ENCODE peak calls at places on chromosomes 16 and 17, in four cellular contexts. P, R, T and B are unnamed samples. For H3K4me1 and H3K27me3, the result is how much of the 10 kb centered on the place peaks cover.

GRCh38 chr16:67936124-67936875 is at the start of gene PSMB10:
- DNase-seq in P (peak), R (peak), T (peak), B (peak)

GRCh38 chr16:68373528-68374250 is 62.9 kb downstream of the PRMT7 start:
- DNase-seq in P (no peak), R (no peak), T (no peak), B (no peak)

GRCh38 chr16:27483624-27484023 is 66.1 kb downstream of the GTF3C1 start:
- DNase-seq in P (no peak), R (no peak), T (no peak), B (no peak)

GRCh38 chr16:68754117-68754792 is 17.2 kb downstream of the CDH1 start:
- DNase-seq in P (no peak), R (no peak), T (no peak), B (no peak)

GRCh38 chr17:67636841-67637240 is 80.9 kb upstream of the NOL11 start:
- DNase-seq in P (no peak), R (peak), T (peak), B (no peak)

GRCh38 chr17:68792042-68792685 is 163.0 kb downstream of the ABCA8 start:
- DNase-seq in P (no peak), R (no peak), T (no peak), B (no peak)

GRCh38 chr16:68116256-68116853 is 31.2 kb downstream of the NFATC3 start:
- DNase-seq in P (no peak), R (no peak), T (no peak), B (no peak)

GRCh38 chr17:7133424-7133823 is 18.8 kb upstream of the ASGR2 start:
- DNase-seq in P (no peak), R (peak), T (no peak), B (peak)

GRCh38 chr17:48056246-48056745 is 8.1 kb downstream of the NFE2L1 start:
- DNase-seq in P (no peak), R (no peak), T (no peak), B (no peak)

GRCh38 chr17:59330314-59330942 is 1.0 kb upstream of the YPEL2 start:
- DNase-seq in P (peak), R (peak), T (peak), B (peak)

GRCh38 chr17:75459590-75460267 is 3.3 kb downstream of the TMEM94 start:
- DNase-seq in P (no peak), R (no peak), T (no peak), B (peak)

GRCh38 chr16:57821149-57821971 is 19.1 kb upstream of the KIFC3 start:
- DNase-seq in P (no peak), R (no peak), T (no peak), B (no peak)

GRCh38 chr16:57551057-57551456 is 8.6 kb downstream of the ADGRG5 start:
- DNase-seq in P (no peak), R (no peak), T (no peak), B (no peak)

GRCh38 chr16:9906218-9906617 is 276.0 kb downstream of the GRIN2A start:
- DNase-seq in P (no peak), R (no peak), T (no peak), B (no peak)

GRCh38 chr16:11430601-11431317 is 85.5 kb downstream of the RMI2 start:
- DNase-seq in P (no peak), R (no peak), T (no peak), B (no peak)

GRCh38 chr16:66539628-66540469 is 10.1 kb downstream of the TK2 start:
- DNase-seq in P (no peak), R (no peak), T (no peak), B (no peak)

GRCh38 chr16:55171241-55171640 is 152.8 kb upstream of the IRX6 start:
- DNase-seq in P (no peak), R (no peak), T (no peak), B (no peak)

GRCh38 chr17:2982854-2983636 is 80.4 kb downstream of the OR1D5 start:
- DNase-seq in P (no peak), R (peak), T (no peak), B (peak)

GRCh38 chr17:33580215-33580614 is 287.1 kb upstream of the ASIC2 start:
- DNase-seq in P (no peak), R (no peak), T (no peak), B (no peak)

GRCh38 chr17:61139219-61139618 is 260.4 kb upstream of the TBX2 start:
- DNase-seq in P (no peak), R (no peak), T (no peak), B (peak)

GRCh38 chr16:88503374-88503770 is 50.3 kb downstream of the ZFPM1 start:
- DNase-seq in P (no peak), R (no peak), T (peak), B (no peak)

GRCh38 chr17:49341356-49341755 is 20.7 kb downstream of the ZNF652 start:
- DNase-seq in P (no peak), R (no peak), T (no peak), B (peak)

GRCh38 chr16:7330709-7331108 is 1.9 kb upstream of the RBFOX1 start:
- DNase-seq in P (no peak), R (no peak), T (no peak), B (no peak)

GRCh38 chr16:15575293-15576049 is 67.5 kb downstream of the MARF1 start:
- DNase-seq in P (no peak), R (no peak), T (no peak), B (no peak)

GRCh38 chr16:31106509-31107464 is 1.4 kb upstream of the BCKDK start:
- DNase-seq in P (no peak), R (no peak), T (no peak), B (no peak)

GRCh38 chr16:70725912-70726828 is 40.3 kb upstream of the MTSS2 start:
- DNase-seq in P (no peak), R (peak), T (no peak), B (peak)

GRCh38 chr17:68198931-68199836 is 48.7 kb upstream of the AMZ2 start:
- DNase-seq in P (no peak), R (no peak), T (no peak), B (no peak)

GRCh38 chr16:89823087-89823823 is 5.0 kb upstream of the SPIRE2 start:
- DNase-seq in P (no peak), R (no peak), T (no peak), B (no peak)

GRCh38 chr16:51569204-51569911 is 418.3 kb upstream of the SALL1 start:
- DNase-seq in P (no peak), R (no peak), T (no peak), B (no peak)

GRCh38 chr17:3592216-3592860 is 16.9 kb downstream of the TRPV1 start:
- DNase-seq in P (no peak), R (no peak), T (no peak), B (no peak)

GRCh38 chr17:4108397-4108796 is 34.4 kb downstream of the ZZEF1 start:
- DNase-seq in P (no peak), R (no peak), T (no peak), B (no peak)

GRCh38 chr16:4097826-4098240 is 18.4 kb downstream of the ADCY9 start:
- DNase-seq in P (no peak), R (no peak), T (no peak), B (no peak)

GRCh38 chr16:57266531-57267268 is 17.8 kb downstream of the PLLP start:
- DNase-seq in P (no peak), R (no peak), T (peak), B (no peak)

DNA sequence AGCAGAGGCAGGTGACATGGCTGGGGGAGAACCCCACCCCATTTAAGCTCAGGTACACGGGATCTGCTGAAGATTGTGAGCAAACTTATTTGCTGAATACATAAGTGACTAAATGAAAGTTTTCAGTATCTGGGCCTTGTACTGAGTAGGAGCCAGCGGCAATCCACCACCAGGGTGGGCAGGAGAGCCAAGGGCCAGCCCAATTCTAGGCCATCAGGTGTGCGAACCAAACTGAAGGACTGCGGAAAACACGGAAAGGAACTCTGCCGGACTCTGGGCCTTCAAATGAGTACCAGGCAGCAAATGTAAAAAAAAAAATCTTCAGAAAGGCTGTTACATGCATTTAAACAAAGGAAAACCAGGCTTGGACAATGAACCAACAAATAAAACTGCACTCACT is 19.7 kb downstream of the ARHGAP17 start:
- DNase-seq in P (no peak), R (no peak), T (no peak), B (no peak)
- TF ChIP-seq CTCF in P (no peak), R (no peak), T (no peak), B (no peak)

DNA sequence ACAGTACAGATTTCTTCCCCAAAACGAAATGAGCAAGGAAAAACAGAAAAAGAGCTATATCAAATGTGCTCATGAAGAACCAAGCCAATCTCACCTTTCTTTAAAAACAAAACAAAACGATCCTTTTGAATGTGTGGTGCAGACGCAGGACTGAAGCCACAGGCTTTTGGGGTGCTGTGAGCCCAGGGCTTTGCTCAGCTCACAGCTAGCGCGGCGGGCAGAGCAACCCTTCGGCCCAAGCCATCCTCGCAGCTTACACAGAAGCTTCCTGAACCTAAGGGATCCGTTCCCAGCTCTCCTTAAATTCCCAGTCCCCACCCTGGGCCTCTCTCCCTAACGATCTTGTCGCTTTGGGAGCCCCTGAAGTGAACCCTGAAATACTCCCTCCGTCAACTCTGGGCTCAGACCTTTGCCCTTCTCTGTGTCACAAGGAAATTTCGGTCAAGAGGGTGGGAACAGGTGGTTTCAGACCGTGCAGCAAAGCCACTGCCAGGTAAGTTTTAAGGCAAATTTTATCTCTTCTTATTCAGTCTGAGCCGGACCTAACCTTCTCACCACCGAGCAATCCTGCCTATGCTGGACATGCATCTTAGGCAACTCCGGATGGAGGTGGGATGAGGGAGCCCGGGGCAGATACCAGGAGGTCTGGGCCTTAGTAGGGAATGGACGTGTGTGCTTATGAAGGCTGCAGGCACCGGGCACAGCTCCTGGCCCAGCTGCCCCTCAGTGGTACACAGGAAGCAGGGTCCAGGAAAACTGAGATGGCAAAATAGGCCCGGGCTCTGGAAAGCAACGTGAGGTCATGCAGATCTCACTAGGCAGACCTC is 52.0 kb downstream of the COTL1 start:
- DNase-seq in P (no peak), R (no peak), T (no peak), B (no peak)
- H3K4me1 ChIP-seq in P (under half), R (under half), T (under half), B (under half)

DNA sequence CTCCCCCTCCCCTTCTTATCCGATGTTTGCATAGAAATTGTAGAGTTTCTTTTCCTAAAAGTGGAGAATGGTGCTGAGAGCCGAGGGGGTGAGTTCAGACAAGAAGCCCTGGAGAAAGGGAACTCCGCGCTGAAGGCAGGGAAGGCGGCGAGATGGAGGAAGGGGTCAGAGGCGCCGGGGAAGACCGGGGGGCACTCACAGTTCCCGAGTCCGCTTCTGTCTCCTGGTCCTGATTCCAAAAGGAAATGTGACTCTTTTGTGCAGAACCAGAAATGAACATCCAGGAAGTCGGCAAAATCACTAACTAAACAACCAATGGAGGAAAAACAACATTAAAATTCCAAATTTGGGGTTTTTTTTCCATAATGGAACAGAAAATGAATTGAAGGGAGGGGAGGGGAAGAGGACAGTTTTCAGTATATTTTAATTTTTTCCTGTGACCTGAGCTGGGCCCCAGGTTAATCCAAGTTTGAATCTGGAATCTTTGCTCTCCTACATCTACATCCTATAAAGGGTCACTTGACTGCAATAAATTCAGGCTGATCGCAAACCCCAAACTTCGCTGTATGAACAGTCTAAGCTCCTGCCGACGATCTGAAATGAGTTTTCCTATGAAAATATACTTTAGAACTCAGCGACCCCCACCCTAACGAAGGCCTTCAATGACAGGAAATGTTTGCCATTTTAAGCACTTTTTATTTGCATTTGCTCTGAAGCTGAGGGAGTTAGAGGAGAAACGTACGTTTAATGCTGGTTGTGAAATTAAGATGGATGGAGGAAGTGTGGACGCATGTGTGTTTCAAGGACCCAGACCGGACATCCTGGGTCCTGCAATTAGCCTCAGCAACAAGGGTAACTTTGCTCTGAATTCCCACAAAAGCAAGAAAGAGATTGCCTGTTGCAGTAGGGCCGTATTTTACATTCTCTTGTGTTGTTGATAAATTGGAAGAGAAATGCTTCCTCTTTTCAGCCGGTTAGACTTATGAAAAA is 252.2 kb downstream of the C16orf95 start:
- DNase-seq in P (no peak), R (no peak), T (no peak), B (no peak)
- H3K27me3 ChIP-seq in P (under half), R (under half), T (under half), B (under half)

DNA sequence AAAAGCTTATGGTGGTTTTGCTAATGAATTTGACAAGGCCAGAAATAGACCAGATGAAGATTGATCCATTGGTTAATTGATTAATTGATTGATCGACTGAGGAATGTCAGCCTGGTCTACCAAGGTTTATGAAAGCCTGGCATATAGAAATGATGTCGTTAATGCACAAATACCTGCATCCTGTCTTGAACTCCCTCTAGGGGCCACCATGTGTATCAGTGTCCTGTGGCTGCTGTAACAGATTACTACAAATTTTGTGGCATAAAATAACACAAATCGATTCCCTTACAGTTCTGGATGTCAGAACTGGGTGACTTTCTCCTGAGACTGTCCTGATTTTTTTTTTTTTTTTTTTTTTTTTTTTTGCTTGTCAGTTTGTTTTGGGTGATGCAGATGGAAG is 553.2 kb downstream of the MAF start:
- DNase-seq in P (no peak), R (no peak), T (no peak), B (no peak)
- TF ChIP-seq CTCF in P (peak), R (peak), T (peak), B (peak)

DNA sequence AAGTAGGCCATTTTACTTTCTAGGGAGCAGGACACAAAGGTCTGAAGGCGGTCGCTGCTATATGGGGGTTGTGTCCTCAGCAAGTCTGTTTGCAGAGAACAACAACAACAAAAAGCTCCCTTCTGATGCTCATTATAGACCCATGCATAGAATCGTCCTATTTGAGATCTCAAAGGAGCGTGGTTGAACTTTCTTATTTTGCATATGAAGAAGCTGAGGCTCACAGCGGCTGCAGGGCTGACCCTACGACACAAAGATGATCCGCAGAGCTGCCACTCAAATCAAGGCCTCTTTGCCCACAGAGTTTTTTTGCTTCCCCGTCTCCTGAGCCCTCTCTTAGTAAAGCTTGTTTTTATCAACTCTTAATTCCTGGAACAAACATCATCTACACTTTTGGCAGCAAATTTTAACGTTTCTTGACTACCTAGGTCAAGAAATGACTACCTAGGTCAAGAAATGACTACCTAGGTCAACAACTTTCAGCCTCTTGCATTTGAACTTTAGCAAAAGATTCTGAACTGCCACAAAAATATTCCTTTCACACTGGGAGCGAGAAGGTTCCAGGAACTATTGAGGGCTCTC is 73.7 kb downstream of the C16orf95 start:
- DNase-seq in P (no peak), R (no peak), T (no peak), B (no peak)
- H3K4me1 ChIP-seq in P (under half), R (under half), T (under half), B (under half)

GRCh38 chr16:2964416-2965223 is 545 bp downstream of the KREMEN2 start:
- DNase-seq in P (no peak), R (no peak), T (no peak), B (no peak)
- H3K27me3 ChIP-seq in P (half or more), R (half or more), T (under half), B (half or more)

GRCh38 chr17:45172541-45173286 is 11.0 kb downstream of the HEXIM2 start:
- DNase-seq in P (no peak), R (peak), T (peak), B (peak)
- TF ChIP-seq CTCF in P (peak), R (no peak), T (peak), B (no peak)

DNA sequence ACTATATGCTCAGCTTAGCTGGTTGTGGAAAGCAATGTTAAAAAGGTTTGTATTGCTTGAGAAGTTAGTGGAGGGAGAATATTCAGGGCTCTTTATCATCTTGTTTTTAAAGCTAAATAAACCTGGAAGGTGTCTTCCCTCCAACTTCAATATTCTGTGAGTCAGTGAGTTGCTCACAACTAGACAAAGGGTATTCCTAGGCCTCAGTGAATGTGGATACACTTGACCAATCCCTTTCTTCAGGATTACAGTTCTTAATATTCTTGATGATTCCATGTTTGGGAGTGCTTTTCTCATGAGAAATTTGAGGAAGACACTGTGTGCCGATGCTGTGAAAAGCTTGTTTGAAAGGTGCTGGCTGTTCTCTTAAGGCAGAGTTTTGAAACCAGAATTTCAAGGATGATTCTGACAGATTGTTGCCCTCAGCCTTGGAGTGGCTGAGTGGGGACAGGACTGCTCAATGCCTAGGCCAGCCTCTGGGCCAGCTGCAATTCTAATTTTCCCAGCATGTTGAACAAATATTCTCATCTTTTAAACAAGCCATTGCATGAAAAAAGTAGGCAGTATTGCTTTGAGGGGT is 30.1 kb downstream of the MAP2K4 start:
- DNase-seq in P (no peak), R (no peak), T (no peak), B (no peak)
- H3K4me1 ChIP-seq in P (under half), R (under half), T (under half), B (under half)

GRCh38 chr17:42050360-42051012 is at the start of gene C17orf113:
- DNase-seq in P (peak), R (peak), T (peak), B (peak)
- H3K27me3 ChIP-seq in P (under half), R (under half), T (under half), B (under half)

GRCh38 chr17:17500999-17501605 is 4.9 kb upstream of the RASD1 start:
- DNase-seq in P (no peak), R (peak), T (no peak), B (no peak)
- TF ChIP-seq CTCF in P (no peak), R (no peak), T (no peak), B (no peak)